ENCODE peak calls at places on chromosome 19, in five cellular contexts. W is CD8-positive, alpha-beta memory T cell; B is hypothalamus; Y is dermis microvascular lymphatic vessel endothelial cell; F is activated CD4-positive, alpha-beta T cell treated with anti-CD3 and anti-CD28 coated beads for 48 hours. E is an unnamed sample.

GRCh38 chr19:29015569-29015968 is 197.4 kb downstream of the UQCRFS1 start:
- DNase-seq in B (no peak), Y (no peak), F (no peak), W (no peak), E (no peak)

GRCh38 chr19:36686365-36687213 is 823 bp upstream of the ZNF567 start:
- DNase-seq in W (no peak), B (peak), Y (no peak), F (peak), E (peak)

GRCh38 chr19:31290926-31291590 is 58.2 kb downstream of the TSHZ3 start:
- DNase-seq in B (peak), F (no peak), Y (no peak), W (no peak), E (no peak)

GRCh38 chr19:37243206-37243632 is 25.2 kb downstream of the ZNF383 start:
- DNase-seq in B (no peak), W (no peak), Y (no peak), F (no peak), E (no peak)

GRCh38 chr19:33302974-33303790 is 848 bp upstream of the CEBPA start:
- DNase-seq in F (peak), B (no peak), W (no peak), Y (peak), E (peak)

GRCh38 chr19:15328312-15328711 is 4.0 kb downstream of the BRD4 start:
- DNase-seq in W (no peak), B (no peak), Y (no peak), F (no peak), E (no peak)

GRCh38 chr19:41223431-41224234 is 4.6 kb downstream of the AXL start:
- DNase-seq in B (no peak), F (no peak), Y (peak), W (no peak), E (no peak)

GRCh38 chr19:18292810-18293641 is 11.6 kb upstream of the JUND start:
- DNase-seq in B (peak), Y (peak), W (peak), F (peak), E (peak)

GRCh38 chr19:9151367-9151766 is 11.2 kb downstream of the ZNF317 start:
- DNase-seq in F (no peak), Y (no peak), B (no peak), W (peak), E (no peak)

GRCh38 chr19:43726736-43727592 is 11.1 kb downstream of the IRGC start:
- DNase-seq in W (no peak), Y (no peak), F (no peak), B (peak), E (no peak)

GRCh38 chr19:50717891-50718254 is 1.7 kb downstream of the SHANK1 start:
- DNase-seq in Y (no peak), F (no peak), B (no peak), W (no peak), E (no peak)

GRCh38 chr19:18223860-18224524 is 2.2 kb downstream of the PDE4C start:
- DNase-seq in W (no peak), F (peak), B (peak), Y (no peak), E (no peak)

GRCh38 chr19:37251308-37252229 is 33.6 kb downstream of the ZNF383 start:
- DNase-seq in W (peak), Y (peak), F (peak), B (peak), E (peak)

GRCh38 chr19:36182612-36183454 is 30.6 kb upstream of the COX7A1 start:
- DNase-seq in F (no peak), Y (no peak), W (no peak), B (no peak), E (no peak)

GRCh38 chr19:51754770-51755169 is 3.1 kb upstream of the FPR1 start:
- DNase-seq in W (no peak), Y (no peak), F (no peak), B (no peak), E (no peak)

GRCh38 chr19:44282846-44283245 is 22.0 kb downstream of the ZNF235 start:
- DNase-seq in Y (no peak), W (no peak), F (no peak), B (no peak), E (no peak)

GRCh38 chr19:58353717-58354477 is 605 bp upstream of the A1BG start:
- DNase-seq in Y (no peak), W (peak), B (no peak), F (no peak), E (no peak)

GRCh38 chr19:10516064-10516385 is 1.2 kb downstream of the S1PR5 start:
- DNase-seq in Y (no peak), F (no peak), W (peak), B (no peak), E (no peak)

GRCh38 chr19:14002571-14003278 is 3.4 kb downstream of the RFX1 start:
- DNase-seq in F (no peak), W (peak), Y (no peak), B (no peak), E (no peak)

GRCh38 chr19:2164020-2164988 is 571 bp downstream of the DOT1L start:
- DNase-seq in W (no peak), B (no peak), F (peak), Y (peak), E (no peak)

GRCh38 chr19:45769821-45770191 is 754 bp upstream of the SIX5 start:
- DNase-seq in B (peak), W (peak), F (peak), Y (no peak), E (no peak)

GRCh38 chr19:55256562-55257460 is 2.0 kb downstream of the PPP6R1 start:
- DNase-seq in Y (no peak), B (no peak), F (peak), W (no peak), E (no peak)

GRCh38 chr19:13215572-13216380 is 65.6 kb downstream of the IER2 start:
- DNase-seq in W (peak), Y (peak), F (peak), B (no peak), E (no peak)

GRCh38 chr19:28500982-28501633 is 711.8 kb downstream of the UQCRFS1 start:
- DNase-seq in B (no peak), F (no peak), W (no peak), Y (no peak), E (no peak)

GRCh38 chr19:17626456-17626855 is 61.7 kb downstream of the UNC13A start:
- DNase-seq in B (no peak), F (no peak), W (peak), Y (no peak), E (no peak)

GRCh38 chr19:1953037-1953436 is 12.1 kb downstream of the CSNK1G2 start:
- DNase-seq in B (no peak), Y (no peak), F (no peak), W (no peak), E (no peak)

GRCh38 chr19:46718157-46718933 is 1.4 kb upstream of the PRKD2 start:
- DNase-seq in W (peak), Y (no peak), B (no peak), F (peak), E (no peak)

GRCh38 chr19:54470991-54471782 is 1.9 kb downstream of the CDC42EP5 start:
- DNase-seq in W (peak), Y (peak), B (no peak), F (no peak), E (peak)

GRCh38 chr19:18109363-18109730 is 11.8 kb downstream of the MAST3 start:
- DNase-seq in W (no peak), B (no peak), Y (no peak), F (no peak), E (no peak)

GRCh38 chr19:58562126-58563033 is 4.0 kb upstream of the UBE2M start:
- DNase-seq in F (peak), B (no peak), Y (peak), W (no peak), E (no peak)

GRCh38 chr19:56538254-56538760 is 441 bp upstream of the ZFP28 start:
- DNase-seq in Y (peak), B (peak), F (peak), W (peak), E (peak)

GRCh38 chr19:47509973-47510372 is 4.9 kb downstream of the NAPA start:
- DNase-seq in F (no peak), W (no peak), B (peak), Y (peak), E (no peak)

GRCh38 chr19:55226788-55227187 is 1.8 kb downstream of the TMEM86B start:
- DNase-seq in W (no peak), B (no peak), Y (no peak), F (no peak), E (no peak)

GRCh38 chr19:2424686-2425621 is 2.4 kb downstream of the TIMM13 start:
- DNase-seq in W (no peak), F (no peak), Y (peak), B (no peak), E (peak)

GRCh38 chr19:42051166-42052115 is 18.6 kb downstream of the GRIK5 start:
- DNase-seq in W (no peak), F (peak), B (no peak), Y (no peak), E (no peak)

GRCh38 chr19:19068659-19069509 is 5.1 kb downstream of the SLC25A42 start:
- DNase-seq in F (no peak), Y (no peak), B (peak), W (no peak), E (no peak)

GRCh38 chr19:13906525-13906904 is 514 bp downstream of the CC2D1A start:
- DNase-seq in Y (no peak), F (peak), W (peak), B (no peak), E (no peak)

GRCh38 chr19:33175886-33176669 is 18.1 kb upstream of the LRP3 start:
- DNase-seq in Y (peak), F (peak), B (no peak), W (no peak), E (no peak)